ENCODE peak calls at places on chromosome 22, in seven cellular contexts. M, J, L, H, Z, I and Q are unnamed samples. For H3K27me3, the result is how much of the 10 kb centered on the place peaks cover.

GRCh38 chr22:26674211-26675190 is 17.1 kb downstream of the MIAT start:
- DNase-seq in M (no peak), J (no peak), L (no peak), H (peak), Z (no peak), I (no peak), Q (no peak)

GRCh38 chr22:48104102-48104738 is 1341.8 kb downstream of the TBC1D22A start:
- DNase-seq in M (no peak), J (no peak), L (no peak), H (no peak), Z (no peak), I (no peak), Q (no peak)

GRCh38 chr22:32706149-32706548 is 95.4 kb upstream of the TIMP3 start:
- DNase-seq in M (no peak), J (peak), L (no peak), H (no peak), Z (no peak), I (no peak), Q (no peak)

GRCh38 chr22:20940178-20940790 is 23.1 kb downstream of the CRKL start:
- DNase-seq in M (no peak), J (no peak), L (no peak), H (no peak), Z (no peak), I (no peak), Q (no peak)

GRCh38 chr22:39688186-39688768 is 117.7 kb downstream of the CACNA1I start:
- DNase-seq in M (no peak), J (no peak), L (no peak), H (peak), Z (no peak), I (no peak), Q (no peak)

GRCh38 chr22:22380098-22381030 is 128.2 kb downstream of the ZNF280B start:
- DNase-seq in M (peak), J (peak), L (no peak), H (no peak), Z (no peak), I (no peak), Q (peak)

GRCh38 chr22:22565991-22566390 is 6.9 kb upstream of the PRAME start:
- DNase-seq in M (no peak), J (no peak), L (peak), H (no peak), Z (no peak), I (no peak), Q (no peak)

GRCh38 chr22:29254283-29254653 is 13.5 kb downstream of the RHBDD3 start:
- DNase-seq in M (no peak), J (no peak), L (no peak), H (no peak), Z (no peak), I (no peak), Q (no peak)

GRCh38 chr22:22721681-22722309 is 77.4 kb downstream of the GGTLC2 start:
- DNase-seq in M (no peak), J (no peak), L (peak), H (no peak), Z (no peak), I (no peak), Q (no peak)

GRCh38 chr22:41074061-41074460 is 18.3 kb upstream of the EP300 start:
- DNase-seq in M (no peak), J (no peak), L (no peak), H (no peak), Z (no peak), I (no peak), Q (no peak)

GRCh38 chr22:25021409-25021808 is 68.9 kb downstream of the KIAA1671 start:
- DNase-seq in M (no peak), J (no peak), L (no peak), H (peak), Z (no peak), I (no peak), Q (no peak)

GRCh38 chr22:17460895-17461294 is 91.6 kb downstream of the CECR2 start:
- DNase-seq in M (no peak), J (no peak), L (no peak), H (no peak), Z (no peak), I (no peak), Q (no peak)

DNA sequence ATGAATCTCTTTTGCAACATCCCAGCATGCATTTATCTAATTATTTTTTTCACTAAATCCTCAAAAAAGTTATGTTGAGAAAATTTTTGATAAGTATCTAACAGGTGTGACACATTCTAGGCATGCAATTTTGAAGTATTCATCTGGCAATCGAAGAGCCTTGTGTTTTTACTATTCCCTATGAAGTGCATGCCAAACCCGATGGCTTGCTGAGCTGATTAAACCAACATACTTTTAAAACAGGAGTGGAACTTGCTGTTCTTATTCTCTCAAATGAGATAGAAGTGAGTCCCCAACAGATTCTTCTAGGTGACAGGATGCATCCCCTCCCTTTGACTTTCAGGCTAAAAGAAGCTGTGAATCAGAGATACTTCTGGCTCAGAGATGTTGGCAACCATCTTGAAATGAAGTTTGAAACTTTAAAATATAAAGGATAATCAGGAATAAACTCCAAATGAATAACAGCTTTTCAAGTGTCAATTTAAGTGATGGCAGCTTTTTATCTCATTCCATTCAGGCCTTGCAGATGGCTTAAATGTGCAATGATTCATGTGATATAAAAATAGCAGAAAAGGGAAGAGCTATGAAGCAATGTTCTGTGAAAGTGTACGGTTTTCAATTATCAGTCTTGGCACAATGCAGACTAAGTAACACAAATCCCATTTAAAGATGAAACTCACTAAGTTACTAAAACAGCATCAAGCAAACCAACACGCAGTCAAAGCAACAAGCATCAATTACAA is 67.7 kb downstream of the APOL5 start:
- DNase-seq in M (no peak), J (no peak), L (peak), H (peak), Z (peak), I (no peak), Q (no peak)
- H3K27ac ChIP-seq in M (no peak), J (no peak), L (peak), H (peak), Z (no peak), I (no peak), Q (no peak)

DNA sequence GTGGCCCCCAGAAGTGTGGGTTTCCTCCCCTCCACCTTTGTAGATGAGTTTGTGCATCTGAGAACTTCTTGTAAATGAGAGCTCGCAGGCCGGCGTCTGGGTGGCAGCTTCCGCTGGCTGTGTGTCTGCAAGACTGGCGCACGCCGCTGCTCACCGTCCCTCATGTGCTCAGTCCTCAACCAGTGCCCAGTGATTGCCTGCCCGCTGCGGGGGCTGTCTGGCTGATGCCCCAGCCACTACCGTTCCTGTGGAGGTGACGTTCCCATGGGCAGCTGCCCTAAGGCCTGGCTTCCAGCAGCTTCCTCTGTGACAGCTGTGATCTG is 8.8 kb downstream of the TBX1 start:
- DNase-seq in M (no peak), J (no peak), L (no peak), H (no peak), Z (no peak), I (no peak), Q (no peak)
- H3K27me3 ChIP-seq in M (half or more), J (half or more), L (half or more), H (under half), Z (under half), I (under half), Q (under half)

GRCh38 chr22:30261134-30261533 is 5.5 kb downstream of the OSM start:
- DNase-seq in M (no peak), J (no peak), L (no peak), H (no peak), Z (no peak), I (no peak), Q (no peak)

GRCh38 chr22:30263883-30264282 is 2.8 kb downstream of the OSM start:
- DNase-seq in M (no peak), J (no peak), L (no peak), H (no peak), Z (no peak), I (no peak), Q (no peak)

GRCh38 chr22:30265131-30265720 is 1.4 kb downstream of the OSM start:
- DNase-seq in M (no peak), J (no peak), L (no peak), H (no peak), Z (no peak), I (no peak), Q (no peak)

GRCh38 chr22:30262112-30262511 is 4.5 kb downstream of the OSM start:
- DNase-seq in M (no peak), J (no peak), L (no peak), H (no peak), Z (no peak), I (no peak), Q (no peak)

DNA sequence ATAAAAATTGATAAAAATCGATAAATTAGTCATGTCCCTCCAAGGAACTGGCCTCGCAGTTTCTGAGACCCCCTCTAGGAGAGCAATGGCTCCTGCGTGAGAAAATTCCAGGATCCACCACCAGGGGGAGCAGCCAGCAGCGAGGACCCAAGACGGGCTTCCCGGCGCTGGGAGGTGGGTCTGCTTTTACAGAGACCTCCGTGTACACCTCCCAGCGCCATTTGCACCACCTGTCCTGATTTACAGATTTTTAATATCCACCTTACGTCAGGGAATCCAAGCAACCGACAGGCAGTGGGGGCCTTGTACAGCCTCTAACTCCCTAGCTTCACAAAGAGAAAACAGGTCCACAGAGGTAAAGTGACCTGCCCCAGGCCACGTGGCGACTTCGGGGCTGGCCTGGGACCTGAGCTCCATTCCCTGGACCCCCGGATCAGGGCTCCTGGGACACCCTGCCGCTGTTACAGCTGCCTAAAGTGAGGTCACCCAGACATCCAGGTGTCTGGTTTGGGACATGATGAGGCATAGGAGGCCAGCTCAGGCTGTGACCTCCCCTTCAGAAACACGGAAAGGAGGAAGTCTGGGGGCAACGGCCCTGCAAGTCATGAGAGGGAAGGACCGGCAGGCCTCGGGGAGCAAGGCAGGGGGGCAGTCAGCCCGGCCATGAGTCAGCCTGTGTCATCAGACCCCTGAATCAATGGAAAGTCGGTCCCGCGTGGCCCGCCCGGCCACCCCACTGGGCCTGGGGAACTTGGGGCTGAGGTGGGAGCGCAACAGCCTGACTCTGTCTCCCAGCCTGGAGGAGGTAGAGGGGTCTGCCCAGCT is 3.5 kb downstream of the OSM start:
- DNase-seq in M (peak), J (peak), L (peak), H (peak), Z (peak), I (peak), Q (no peak)
- H3K4me3 ChIP-seq in M (no peak), J (no peak), L (no peak), H (no peak), Z (no peak), I (no peak), Q (no peak)

DNA sequence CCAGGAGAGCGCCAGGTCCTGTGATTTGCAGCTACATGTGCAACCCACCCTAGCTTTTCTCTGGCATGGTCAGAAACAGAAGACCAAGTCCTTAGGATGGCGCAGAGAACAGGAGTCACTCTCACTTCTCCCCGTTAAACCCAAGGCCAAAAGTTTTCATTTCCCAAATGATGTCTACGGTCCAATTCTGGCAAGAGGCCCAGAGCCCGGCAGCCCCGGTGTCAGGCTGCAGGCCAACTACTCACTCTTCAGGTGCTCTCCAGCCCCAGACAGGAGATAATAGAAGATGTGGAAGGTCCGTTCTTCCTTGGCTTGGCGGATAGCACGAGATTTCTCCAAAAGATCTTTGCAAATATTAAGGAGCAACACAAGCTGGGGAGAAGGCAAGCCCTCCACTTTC is 67.2 kb downstream of the MYH9 start:
- DNase-seq in M (no peak), J (no peak), L (no peak), H (peak), Z (no peak), I (no peak), Q (no peak)
- H3K27ac ChIP-seq in M (no peak), J (no peak), L (peak), H (no peak), Z (no peak), I (peak), Q (no peak)

GRCh38 chr22:42335839-42336378 is 65.5 kb upstream of the TCF20 start:
- DNase-seq in M (no peak), J (no peak), L (no peak), H (peak), Z (no peak), I (no peak), Q (no peak)

GRCh38 chr22:42337356-42337755 is 66.9 kb upstream of the TCF20 start:
- DNase-seq in M (no peak), J (no peak), L (no peak), H (no peak), Z (no peak), I (no peak), Q (no peak)

GRCh38 chr22:42336527-42337227 is 66.2 kb upstream of the TCF20 start:
- DNase-seq in M (no peak), J (no peak), L (no peak), H (no peak), Z (no peak), I (no peak), Q (no peak)

GRCh38 chr22:42333544-42333943 is 63.1 kb upstream of the TCF20 start:
- DNase-seq in M (no peak), J (no peak), L (no peak), H (no peak), Z (no peak), I (no peak), Q (no peak)

GRCh38 chr22:42334875-42335512 is 64.5 kb upstream of the TCF20 start:
- DNase-seq in M (no peak), J (no peak), L (no peak), H (no peak), Z (no peak), I (no peak), Q (no peak)
- H3K27me3 ChIP-seq in M (under half), J (under half), L (under half), H (under half), Z (under half), I (under half), Q (under half)